ENCODE peak calls at places on chromosomes 16 and 17, in six cellular contexts. I, X, M, W, Y and H are unnamed samples.
A peak's percentile ranks its signal among the peaks of the same experiment; 100 is the strongest.

GRCh38 chr17:29594441-29595090 is 1.6 kb downstream of the ANKRD13B start:
- DNase-seq in I (no peak), X (no peak), M (no peak), W (no peak), Y (no peak), H (no peak)

GRCh38 chr17:17778308-17779014 is 58.3 kb downstream of the SREBF1 start:
- DNase-seq in I (no peak), X (no peak), M (no peak), W (no peak), Y (no peak), H (no peak)

GRCh38 chr17:6286239-6286638 is 148.7 kb downstream of the AIPL1 start:
- DNase-seq in I (peak; percentile 34), X (peak; percentile 23), M (no peak), W (no peak), Y (peak; percentile 4), H (no peak)

GRCh38 chr17:16215965-16216316 is 607 bp upstream of the NCOR1 start:
- DNase-seq in I (no peak), X (no peak), M (peak; percentile 23), W (no peak), Y (peak; percentile 57), H (peak; percentile 27)

GRCh38 chr17:60960398-60961065 is 282.9 kb downstream of the BCAS3 start:
- DNase-seq in I (no peak), X (no peak), M (no peak), W (no peak), Y (no peak), H (no peak)

GRCh38 chr17:47791025-47791424 is 30.6 kb downstream of the OSBPL7 start:
- DNase-seq in I (no peak), X (no peak), M (no peak), W (no peak), Y (no peak), H (no peak)

GRCh38 chr17:59776577-59776976 is 69.1 kb downstream of the VMP1 start:
- DNase-seq in I (no peak), X (no peak), M (no peak), W (no peak), Y (no peak), H (no peak)

GRCh38 chr16:28184625-28185024 is 27.1 kb downstream of the XPO6 start:
- DNase-seq in I (no peak), X (no peak), M (no peak), W (no peak), Y (no peak), H (no peak)

GRCh38 chr17:1736348-1737281 is 6.1 kb upstream of the SERPINF2 start:
- DNase-seq in I (peak; percentile 78), X (no peak), M (peak; percentile 86), W (no peak), Y (peak; percentile 98), H (peak; percentile 93)

GRCh38 chr16:11215935-11216556 is 40.0 kb downstream of the SOCS1 start:
- DNase-seq in I (no peak), X (no peak), M (no peak), W (no peak), Y (no peak), H (no peak)

GRCh38 chr17:62963296-62963695 is 2.7 kb upstream of the TANC2 start:
- DNase-seq in I (no peak), X (no peak), M (no peak), W (no peak), Y (no peak), H (no peak)

GRCh38 chr17:75639771-75640555 is 6.7 kb downstream of the SMIM5 start:
- DNase-seq in I (no peak), X (no peak), M (peak; percentile 7), W (no peak), Y (no peak), H (no peak)

GRCh38 chr17:29243792-29244191 is 2.9 kb upstream of the CRYBA1 start:
- DNase-seq in I (peak; percentile 44), X (no peak), M (no peak), W (no peak), Y (peak; percentile 30), H (no peak)

GRCh38 chr17:16878547-16879100 is 93.3 kb downstream of the TNFRSF13B start:
- DNase-seq in I (no peak), X (no peak), M (no peak), W (no peak), Y (no peak), H (no peak)

GRCh38 chr17:28841901-28842281 is 699 bp downstream of the FAM222B start:
- DNase-seq in I (no peak), X (no peak), M (no peak), W (no peak), Y (no peak), H (no peak)

GRCh38 chr17:2718150-2718938 is 6.8 kb upstream of the CLUH start:
- DNase-seq in I (no peak), X (no peak), M (no peak), W (no peak), Y (peak; percentile 50), H (no peak)

GRCh38 chr17:32584792-32585191 is 98.0 kb downstream of the CDK5R1 start:
- DNase-seq in I (no peak), X (no peak), M (no peak), W (no peak), Y (no peak), H (no peak)

GRCh38 chr17:35416659-35417058 is 15.6 kb downstream of the SLFN12 start:
- DNase-seq in I (no peak), X (no peak), M (no peak), W (no peak), Y (no peak), H (no peak)

GRCh38 chr16:1026057-1026783 is 44.6 kb downstream of the SOX8 start:
- DNase-seq in I (no peak), X (no peak), M (no peak), W (no peak), Y (no peak), H (no peak)

GRCh38 chr17:63834431-63835166 is 7.1 kb upstream of the FTSJ3 start:
- DNase-seq in I (peak; percentile 54), X (peak; percentile 54), M (peak; percentile 54), W (no peak), Y (peak; percentile 81), H (peak; percentile 60)

GRCh38 chr17:29181226-29181625 is 1.0 kb upstream of the MYO18A start:
- DNase-seq in I (no peak), X (no peak), M (no peak), W (no peak), Y (no peak), H (no peak)

GRCh38 chr17:56440391-56440790 is 153.1 kb upstream of the NOG start:
- DNase-seq in I (no peak), X (no peak), M (no peak), W (no peak), Y (no peak), H (no peak)

GRCh38 chr17:60361889-60362288 is 30.0 kb downstream of the USP32 start:
- DNase-seq in I (peak; percentile 31), X (no peak), M (no peak), W (no peak), Y (no peak), H (no peak)

GRCh38 chr17:44987194-44987882 is 19.2 kb upstream of the C1QL1 start:
- DNase-seq in I (no peak), X (no peak), M (no peak), W (no peak), Y (no peak), H (no peak)

GRCh38 chr17:33944412-33944811 is 310.7 kb upstream of the CCL2 start:
- DNase-seq in I (no peak), X (no peak), M (no peak), W (no peak), Y (no peak), H (no peak)

GRCh38 chr17:73878923-73879322 is 234.7 kb upstream of the SDK2 start:
- DNase-seq in I (no peak), X (no peak), M (no peak), W (no peak), Y (no peak), H (no peak)

GRCh38 chr17:60677308-60678117 is at the start of gene BCAS3:
- DNase-seq in I (peak; percentile 99), X (peak; percentile 95), M (peak; percentile 96), W (peak; percentile 97), Y (peak; percentile 100), H (peak; percentile 98)

GRCh38 chr16:59170065-59170712 is 436.1 kb upstream of the GOT2 start:
- DNase-seq in I (no peak), X (peak; percentile 31), M (no peak), W (no peak), Y (no peak), H (no peak)

GRCh38 chr17:5282639-5283217 is 644 bp downstream of the RABEP1 start:
- DNase-seq in I (peak; percentile 69), X (no peak), M (no peak), W (no peak), Y (no peak), H (peak; percentile 33)

GRCh38 chr17:5286846-5287245 is 4.8 kb downstream of the RABEP1 start:
- DNase-seq in I (no peak), X (peak; percentile 31), M (no peak), W (no peak), Y (no peak), H (no peak)

GRCh38 chr17:5281814-5282638 is at the start of gene RABEP1:
- DNase-seq in I (peak; percentile 92), X (peak; percentile 31), M (peak; percentile 88), W (peak; percentile 46), Y (peak; percentile 75), H (peak; percentile 85)

DNA sequence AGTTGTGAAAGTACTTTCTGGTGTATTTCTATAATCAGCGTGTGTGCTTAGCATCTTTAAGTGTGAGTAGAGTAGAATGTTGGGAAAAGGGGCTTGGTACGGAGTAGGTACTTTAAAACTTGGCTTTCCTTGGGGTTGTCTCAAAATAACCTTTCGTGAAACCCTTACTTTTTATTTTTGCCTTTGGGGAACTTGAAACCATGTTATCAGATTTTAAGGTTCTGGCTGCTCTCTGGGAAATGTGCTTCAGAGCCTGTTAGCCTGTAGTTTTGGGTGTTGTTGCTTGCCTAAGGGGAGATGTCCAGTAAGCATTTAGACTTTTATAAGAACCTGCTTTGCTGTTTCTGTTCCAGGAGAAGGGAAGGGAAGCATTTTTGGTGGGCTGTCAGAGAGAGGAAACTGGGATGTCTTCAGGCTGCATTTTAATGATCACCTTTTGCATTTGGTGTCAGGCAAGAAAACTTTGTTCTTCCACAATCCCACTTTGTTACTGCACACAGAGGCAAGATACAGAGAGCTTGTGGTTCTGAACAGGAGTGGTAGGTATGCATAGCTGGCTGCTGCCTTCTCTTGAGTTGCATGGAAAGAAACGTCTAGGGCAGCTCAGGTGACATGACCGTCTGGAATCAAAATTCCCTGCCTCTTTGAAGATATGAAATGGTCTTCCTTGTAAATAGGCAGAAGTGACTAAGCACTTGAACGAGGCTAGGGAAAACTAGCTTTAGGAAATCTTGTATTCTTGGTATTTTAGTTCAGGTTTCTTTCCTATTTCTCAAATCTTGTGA is 1.6 kb downstream of the RABEP1 start:
- DNase-seq in I (no peak), X (no peak), M (no peak), W (no peak), Y (no peak), H (no peak)
- TF ChIP-seq TAF1 in I (no peak), X (no peak), M (no peak), W (no peak), Y (no peak), H (no peak)

GRCh38 chr17:68748381-68748780 is 147.2 kb upstream of the FAM20A start:
- DNase-seq in I (no peak), X (no peak), M (no peak), W (no peak), Y (no peak), H (no peak)
- TF ChIP-seq POLR2A in I (no peak), X (no peak), M (no peak), W (no peak), Y (no peak), H (no peak)

GRCh38 chr17:4220655-4221054 is 43.1 kb downstream of the ANKFY1 start:
- DNase-seq in I (no peak), X (no peak), M (no peak), W (no peak), Y (no peak), H (no peak)
- TF ChIP-seq TAF1 in I (no peak), X (no peak), M (no peak), W (no peak), Y (no peak), H (no peak)

GRCh38 chr16:2473999-2474876 is 689 bp upstream of the TBC1D24 start:
- DNase-seq in I (peak; percentile 63), X (no peak), M (peak; percentile 72), W (no peak), Y (no peak), H (peak; percentile 77)
- TF ChIP-seq POLR2A in I (peak; percentile 72), X (no peak), M (no peak), W (peak; percentile 56), Y (no peak), H (no peak)